ENCODE peak calls at places on chromosomes 6 and 20, in seven cellular contexts. One of them, this sample, is unnamed.

GRCh38 chr20:41366546-41367392 is at the start of gene EMILIN3:
- DNase-seq in progenitor cell of endocrine pancreas: peak
- DNase-seq in frontal cortex: no peak
- DNase-seq in NCI-H2081: peak
- DNase-seq in activated naive CD4-positive, alpha-beta T cell: no peak
- DNase-seq in NCI-H1092 treated with DMSO at 0.1 percent for 48 hours: no peak
- DNase-seq in GM13977: no peak
- DNase-seq in this sample: peak

GRCh38 chr6:138339024-138339423 is 38.7 kb upstream of the SMIM28 start:
- DNase-seq in frontal cortex: no peak
- DNase-seq in GM13977: no peak
- DNase-seq in progenitor cell of endocrine pancreas: no peak
- DNase-seq in NCI-H2081: no peak
- DNase-seq in activated naive CD4-positive, alpha-beta T cell: no peak
- DNase-seq in NCI-H1092 treated with DMSO at 0.1 percent for 48 hours: no peak
- DNase-seq in this sample: no peak

GRCh38 chr6:164856138-164856537 is 453.3 kb downstream of the C6orf118 start:
- DNase-seq in NCI-H1092 treated with DMSO at 0.1 percent for 48 hours: no peak
- DNase-seq in NCI-H2081: no peak
- DNase-seq in frontal cortex: no peak
- DNase-seq in activated naive CD4-positive, alpha-beta T cell: no peak
- DNase-seq in GM13977: no peak
- DNase-seq in progenitor cell of endocrine pancreas: no peak
- DNase-seq in this sample: no peak

GRCh38 chr20:57748601-57749130 is 38.9 kb upstream of the PMEPA1 start:
- DNase-seq in NCI-H2081: peak
- DNase-seq in activated naive CD4-positive, alpha-beta T cell: no peak
- DNase-seq in frontal cortex: peak
- DNase-seq in GM13977: peak
- DNase-seq in progenitor cell of endocrine pancreas: no peak
- DNase-seq in NCI-H1092 treated with DMSO at 0.1 percent for 48 hours: peak
- DNase-seq in this sample: peak

GRCh38 chr20:50054626-50055511 is 58.1 kb downstream of the UBE2V1 start:
- DNase-seq in progenitor cell of endocrine pancreas: peak
- DNase-seq in frontal cortex: peak
- DNase-seq in activated naive CD4-positive, alpha-beta T cell: no peak
- DNase-seq in NCI-H2081: no peak
- DNase-seq in GM13977: no peak
- DNase-seq in NCI-H1092 treated with DMSO at 0.1 percent for 48 hours: no peak
- DNase-seq in this sample: peak

GRCh38 chr6:116971959-116972358 is 94.9 kb downstream of the RFX6 start:
- DNase-seq in GM13977: peak
- DNase-seq in NCI-H2081: peak
- DNase-seq in activated naive CD4-positive, alpha-beta T cell: no peak
- DNase-seq in frontal cortex: peak
- DNase-seq in NCI-H1092 treated with DMSO at 0.1 percent for 48 hours: peak
- DNase-seq in progenitor cell of endocrine pancreas: no peak
- DNase-seq in this sample: peak

GRCh38 chr6:152054441-152054840 is 247.0 kb downstream of the ESR1 start:
- DNase-seq in activated naive CD4-positive, alpha-beta T cell: no peak
- DNase-seq in NCI-H2081: no peak
- DNase-seq in frontal cortex: no peak
- DNase-seq in GM13977: no peak
- DNase-seq in NCI-H1092 treated with DMSO at 0.1 percent for 48 hours: no peak
- DNase-seq in progenitor cell of endocrine pancreas: no peak
- DNase-seq in this sample: peak

GRCh38 chr20:34693414-34693813 is 10.7 kb upstream of the TP53INP2 start:
- DNase-seq in progenitor cell of endocrine pancreas: no peak
- DNase-seq in NCI-H2081: no peak
- DNase-seq in frontal cortex: no peak
- DNase-seq in GM13977: no peak
- DNase-seq in activated naive CD4-positive, alpha-beta T cell: no peak
- DNase-seq in NCI-H1092 treated with DMSO at 0.1 percent for 48 hours: no peak
- DNase-seq in this sample: no peak